ENCODE peak calls at places on chromosome 2, in four cellular contexts. A is HepG2, N is WTC11, W is K562. T is an unnamed sample.

GRCh38 chr2:146837857-146838256 is 1007.0 kb upstream of the ACVR2A start:
- DNase-seq in W (no peak), N (no peak), A (no peak), T (no peak)

GRCh38 chr2:241558532-241559488 is at the start of gene BOK:
- DNase-seq in N (peak), W (peak), A (peak), T (no peak)

GRCh38 chr2:3033315-3033714 is 344.3 kb downstream of the EIPR1 start:
- DNase-seq in A (no peak), W (no peak), N (no peak), T (no peak)

GRCh38 chr2:31138037-31138962 is at the start of gene GALNT14:
- DNase-seq in A (no peak), N (peak), W (no peak), T (peak)

GRCh38 chr2:237486819-237487448 is at the start of gene MLPH:
- DNase-seq in W (no peak), N (peak), A (no peak), T (no peak)

GRCh38 chr2:42906557-42907380 is 114.4 kb upstream of the HAAO start:
- DNase-seq in W (peak), A (no peak), N (peak), T (peak)

GRCh38 chr2:168978461-168978861 is 52.7 kb downstream of the ABCB11 start:
- DNase-seq in N (no peak), A (no peak), W (no peak), T (no peak)

GRCh38 chr2:120576509-120577474 is 158.9 kb upstream of the GLI2 start:
- DNase-seq in A (no peak), N (no peak), W (no peak), T (no peak)

GRCh38 chr2:11071939-11072338 is 83.3 kb upstream of the SLC66A3 start:
- DNase-seq in W (no peak), A (no peak), N (no peak), T (no peak)

GRCh38 chr2:159946326-159946992 is 116.0 kb downstream of the PLA2R1 start:
- DNase-seq in W (no peak), N (no peak), A (no peak), T (no peak)

GRCh38 chr2:184756885-184757284 is 158.6 kb downstream of the ZNF804A start:
- DNase-seq in A (no peak), W (no peak), N (no peak), T (no peak)

GRCh38 chr2:42141687-42142475 is 27.3 kb upstream of the EML4 start:
- DNase-seq in A (peak), N (peak), W (peak), T (peak)

GRCh38 chr2:85057236-85057635 is 76.0 kb upstream of the TCF7L1 start:
- DNase-seq in N (no peak), A (no peak), W (no peak), T (no peak)

GRCh38 chr2:16407358-16407757 is 258.3 kb downstream of the CYRIA start:
- DNase-seq in W (no peak), A (no peak), N (no peak), T (no peak)

GRCh38 chr2:75481041-75481836 is 79.5 kb downstream of the EVA1A start:
- DNase-seq in A (peak), W (peak), N (no peak), T (peak)

GRCh38 chr2:8144785-8145184 is 537.1 kb upstream of the ID2 start:
- DNase-seq in N (no peak), W (no peak), A (no peak), T (no peak)

DNA sequence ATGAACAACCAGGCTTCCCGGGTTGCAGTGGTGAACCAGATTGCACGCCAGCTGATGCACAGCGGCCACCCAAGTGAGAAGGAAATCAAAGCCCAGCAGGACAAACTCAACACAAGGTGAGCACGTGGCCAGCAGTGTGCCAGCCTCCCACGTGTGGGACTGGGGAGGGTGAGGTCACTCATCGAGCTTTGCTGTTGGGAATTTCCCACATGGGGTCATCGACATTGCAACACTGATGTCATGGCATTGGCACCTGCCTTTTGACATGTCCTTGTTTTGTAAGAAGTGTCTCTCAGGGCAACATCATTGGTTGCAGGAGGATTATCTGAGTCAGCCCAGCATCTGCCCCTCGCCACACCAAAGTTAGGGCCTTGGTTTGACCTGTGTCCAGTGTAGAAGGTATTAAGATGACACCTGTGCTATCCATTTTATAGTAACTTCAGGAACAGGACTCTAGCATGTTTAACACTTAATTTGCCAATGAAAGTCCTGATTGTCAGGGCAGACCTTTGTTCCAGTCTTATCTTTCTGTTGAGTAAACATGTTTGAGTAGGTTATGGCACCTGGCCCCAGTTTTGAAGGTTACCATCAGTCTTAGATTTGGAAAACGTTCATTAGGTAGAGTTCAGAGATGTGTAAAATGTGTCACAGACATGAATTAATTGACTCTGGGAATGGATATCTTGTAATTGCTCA is 93.4 kb upstream of the EML6 start:
- DNase-seq in W (no peak), N (no peak), A (peak), T (no peak)
- TF ChIP-seq ELF4 in W (no peak), N (no peak), A (no peak), T (no peak)

DNA sequence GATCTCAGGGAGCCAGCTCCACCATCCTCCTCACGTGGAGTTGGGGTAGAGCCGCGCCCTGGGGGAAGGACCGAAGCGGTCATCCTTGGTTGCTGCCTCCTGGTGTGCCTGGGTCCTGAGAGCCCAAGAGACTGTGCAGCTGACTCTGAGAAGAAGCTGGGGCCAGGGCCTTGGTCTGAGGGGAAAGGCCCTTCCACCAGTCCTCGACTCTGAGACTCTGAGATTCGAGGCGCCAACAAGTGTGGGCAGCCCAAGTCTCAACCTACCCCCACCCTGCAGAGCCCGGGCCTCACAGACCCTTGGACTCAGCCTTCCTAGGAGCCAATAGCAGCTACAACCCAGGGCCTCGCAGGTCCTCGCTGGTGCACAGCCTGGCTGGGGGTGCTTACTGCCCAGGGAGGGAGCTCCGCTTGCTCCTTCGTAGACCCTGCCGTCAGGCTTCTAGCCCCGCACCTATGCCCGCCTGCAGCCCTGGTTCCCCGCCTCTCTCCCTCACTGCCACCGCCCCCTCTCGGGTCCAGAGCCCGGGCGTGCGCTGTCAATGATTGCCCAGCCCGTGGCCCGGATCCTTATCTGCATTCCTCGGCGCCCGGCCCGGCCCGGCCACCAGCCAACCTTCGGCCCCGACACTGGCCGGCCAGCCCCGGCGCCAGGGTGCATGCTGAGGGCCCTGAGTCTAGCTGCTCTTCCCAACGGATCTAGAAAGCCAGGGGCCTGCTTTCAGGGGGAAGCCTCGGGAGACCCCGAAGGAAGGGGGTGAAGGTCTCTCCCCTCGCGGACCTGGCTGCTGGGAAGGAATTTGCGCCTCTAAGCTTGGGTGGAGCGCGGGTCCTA is 2.0 kb downstream of the IHH start:
- DNase-seq in A (peak), W (no peak), N (peak), T (no peak)
- TF ChIP-seq ELF4 in A (no peak), W (no peak), N (no peak), T (no peak)

GRCh38 chr2:19801367-19802087 is 100.3 kb downstream of the TTC32 start:
- DNase-seq in A (no peak), N (no peak), W (no peak), T (no peak)
- TF ChIP-seq ELF4 in A (no peak), N (no peak), W (no peak), T (no peak)

DNA sequence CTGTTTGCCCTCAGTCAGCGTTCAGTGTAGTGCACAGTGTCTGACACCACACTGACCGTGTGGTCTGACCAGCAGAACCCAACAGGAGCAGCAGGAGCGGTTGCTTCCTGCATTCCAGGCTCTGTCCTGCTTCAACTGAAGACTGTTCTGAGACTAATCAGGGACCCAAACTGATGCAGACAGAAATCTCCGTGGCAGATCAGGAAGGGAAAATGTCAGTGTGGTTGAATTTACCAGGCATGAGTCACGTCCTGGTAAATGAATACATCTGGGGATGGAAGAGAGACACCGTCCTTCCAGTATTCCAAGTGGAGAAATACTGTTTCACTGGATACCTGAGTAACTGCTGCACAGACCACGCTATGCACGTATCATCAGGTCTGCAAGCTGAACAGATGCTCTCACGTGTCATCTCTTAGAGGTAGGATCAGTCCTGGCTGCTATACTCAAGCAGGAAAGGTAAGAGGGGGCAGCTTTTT is 223.6 kb upstream of the EPAS1 start:
- DNase-seq in N (no peak), W (no peak), A (peak), T (no peak)
- TF ChIP-seq ELF4 in N (no peak), W (no peak), A (no peak), T (no peak)

T was measured in HEK293T.